ENCODE peak calls at places on chromosomes 7 and 10, in nine cellular contexts. One of them, this sample, is unnamed. For H3K36me3 and H3K27me3, the result is how much of the 10 kb centered on the place peaks cover.

GRCh38 chr7:18546576-18546975 is 51.0 kb downstream of the HDAC9 start:
- DNase-seq in lung: no peak
- DNase-seq in left lung: no peak
- DNase-seq in Caco-2: no peak
- DNase-seq in K562: no peak
- DNase-seq in fibroblast of lung: no peak
- DNase-seq in CD8-positive, alpha-beta memory T cell: no peak
- DNase-seq in H7: no peak
- DNase-seq in prostate gland: no peak
- DNase-seq in this sample: no peak

GRCh38 chr7:25716421-25716820 is 435.6 kb upstream of the NFE2L3 start:
- DNase-seq in prostate gland: no peak
- DNase-seq in K562: no peak
- DNase-seq in Caco-2: no peak
- DNase-seq in H7: no peak
- DNase-seq in fibroblast of lung: peak
- DNase-seq in left lung: no peak
- DNase-seq in lung: no peak
- DNase-seq in CD8-positive, alpha-beta memory T cell: no peak
- DNase-seq in this sample: no peak

GRCh38 chr7:67631496-67631895 is 634.9 kb downstream of the TYW1 start:
- DNase-seq in left lung: no peak
- DNase-seq in fibroblast of lung: no peak
- DNase-seq in Caco-2: no peak
- DNase-seq in prostate gland: peak
- DNase-seq in CD8-positive, alpha-beta memory T cell: no peak
- DNase-seq in K562: no peak
- DNase-seq in H7: no peak
- DNase-seq in lung: no peak
- DNase-seq in this sample: no peak

GRCh38 chr7:95951997-95952795 is 179.8 kb downstream of the DYNC1I1 start:
- DNase-seq in Caco-2: no peak
- DNase-seq in prostate gland: no peak
- DNase-seq in left lung: no peak
- DNase-seq in K562: no peak
- DNase-seq in CD8-positive, alpha-beta memory T cell: no peak
- DNase-seq in lung: no peak
- DNase-seq in H7: no peak
- DNase-seq in fibroblast of lung: no peak
- DNase-seq in this sample: no peak

GRCh38 chr10:7315906-7316305 is 94.9 kb downstream of the SFMBT2 start:
- DNase-seq in Caco-2: no peak
- DNase-seq in lung: no peak
- DNase-seq in H7: no peak
- DNase-seq in CD8-positive, alpha-beta memory T cell: no peak
- DNase-seq in fibroblast of lung: no peak
- DNase-seq in left lung: no peak
- DNase-seq in K562: no peak
- DNase-seq in prostate gland: no peak
- DNase-seq in this sample: no peak

GRCh38 chr10:108545921-108546320 is 1377.4 kb downstream of the XPNPEP1 start:
- DNase-seq in H7: no peak
- DNase-seq in prostate gland: no peak
- DNase-seq in CD8-positive, alpha-beta memory T cell: no peak
- DNase-seq in K562: no peak
- DNase-seq in fibroblast of lung: no peak
- DNase-seq in lung: no peak
- DNase-seq in Caco-2: no peak
- DNase-seq in left lung: no peak
- DNase-seq in this sample: no peak

GRCh38 chr10:119488675-119489074 is 53.8 kb downstream of the RGS10 start:
- DNase-seq in prostate gland: no peak
- DNase-seq in lung: no peak
- DNase-seq in H7: no peak
- DNase-seq in fibroblast of lung: no peak
- DNase-seq in Caco-2: no peak
- DNase-seq in left lung: no peak
- DNase-seq in CD8-positive, alpha-beta memory T cell: no peak
- DNase-seq in K562: no peak
- DNase-seq in this sample: no peak

GRCh38 chr7:12518920-12519681 is 51.4 kb upstream of the SCIN start:
- DNase-seq in K562: peak
- DNase-seq in CD8-positive, alpha-beta memory T cell: no peak
- DNase-seq in Caco-2: peak
- DNase-seq in left lung: no peak
- DNase-seq in prostate gland: no peak
- DNase-seq in H7: peak
- DNase-seq in lung: no peak
- DNase-seq in fibroblast of lung: peak
- DNase-seq in this sample: peak

GRCh38 chr7:138770904-138771303 is 26.9 kb upstream of the TMEM213 start:
- DNase-seq in H7: no peak
- DNase-seq in Caco-2: no peak
- DNase-seq in prostate gland: no peak
- DNase-seq in lung: no peak
- DNase-seq in CD8-positive, alpha-beta memory T cell: no peak
- DNase-seq in K562: no peak
- DNase-seq in fibroblast of lung: no peak
- DNase-seq in left lung: no peak
- DNase-seq in this sample: no peak

GRCh38 chr10:36391405-36391804 is 734.0 kb upstream of the ANKRD30A start:
- DNase-seq in lung: no peak
- DNase-seq in left lung: no peak
- DNase-seq in H7: no peak
- DNase-seq in CD8-positive, alpha-beta memory T cell: no peak
- DNase-seq in prostate gland: no peak
- DNase-seq in Caco-2: no peak
- DNase-seq in K562: no peak
- DNase-seq in fibroblast of lung: no peak
- DNase-seq in this sample: no peak

GRCh38 chr7:142568430-142569097 is 180.7 kb upstream of the PRSS1 start:
- DNase-seq in left lung: no peak
- DNase-seq in CD8-positive, alpha-beta memory T cell: no peak
- DNase-seq in K562: no peak
- DNase-seq in H7: no peak
- DNase-seq in lung: no peak
- DNase-seq in Caco-2: no peak
- DNase-seq in prostate gland: no peak
- DNase-seq in fibroblast of lung: peak
- DNase-seq in this sample: peak

GRCh38 chr10:101297901-101298451 is 56.0 kb upstream of the BTRC start:
- DNase-seq in K562: peak
- DNase-seq in fibroblast of lung: peak
- DNase-seq in Caco-2: peak
- DNase-seq in left lung: peak
- DNase-seq in prostate gland: peak
- DNase-seq in H7: peak
- DNase-seq in lung: peak
- DNase-seq in CD8-positive, alpha-beta memory T cell: peak
- DNase-seq in this sample: peak

GRCh38 chr10:93751074-93751572 is 6.6 kb upstream of the LGI1 start:
- DNase-seq in K562: no peak
- DNase-seq in prostate gland: no peak
- DNase-seq in Caco-2: no peak
- DNase-seq in lung: no peak
- DNase-seq in fibroblast of lung: no peak
- DNase-seq in CD8-positive, alpha-beta memory T cell: no peak
- DNase-seq in left lung: no peak
- DNase-seq in H7: no peak
- DNase-seq in this sample: no peak

GRCh38 chr7:19585761-19586160 is 123.1 kb downstream of the POLR1F start:
- DNase-seq in prostate gland: no peak
- DNase-seq in H7: no peak
- DNase-seq in Caco-2: no peak
- DNase-seq in left lung: no peak
- DNase-seq in fibroblast of lung: no peak
- DNase-seq in CD8-positive, alpha-beta memory T cell: no peak
- DNase-seq in K562: no peak
- DNase-seq in lung: no peak
- DNase-seq in this sample: no peak

GRCh38 chr7:110001254-110001938 is 1089.5 kb upstream of the LRRN3 start:
- DNase-seq in left lung: no peak
- DNase-seq in H7: no peak
- DNase-seq in Caco-2: no peak
- DNase-seq in prostate gland: no peak
- DNase-seq in CD8-positive, alpha-beta memory T cell: no peak
- DNase-seq in fibroblast of lung: no peak
- DNase-seq in lung: no peak
- DNase-seq in K562: no peak
- DNase-seq in this sample: no peak

GRCh38 chr7:30136743-30137485 is 2.1 kb downstream of the MTURN start:
- DNase-seq in H7: no peak
- DNase-seq in prostate gland: no peak
- DNase-seq in left lung: no peak
- DNase-seq in Caco-2: no peak
- DNase-seq in fibroblast of lung: no peak
- DNase-seq in K562: no peak
- DNase-seq in CD8-positive, alpha-beta memory T cell: no peak
- DNase-seq in lung: no peak
- DNase-seq in this sample: no peak

DNA sequence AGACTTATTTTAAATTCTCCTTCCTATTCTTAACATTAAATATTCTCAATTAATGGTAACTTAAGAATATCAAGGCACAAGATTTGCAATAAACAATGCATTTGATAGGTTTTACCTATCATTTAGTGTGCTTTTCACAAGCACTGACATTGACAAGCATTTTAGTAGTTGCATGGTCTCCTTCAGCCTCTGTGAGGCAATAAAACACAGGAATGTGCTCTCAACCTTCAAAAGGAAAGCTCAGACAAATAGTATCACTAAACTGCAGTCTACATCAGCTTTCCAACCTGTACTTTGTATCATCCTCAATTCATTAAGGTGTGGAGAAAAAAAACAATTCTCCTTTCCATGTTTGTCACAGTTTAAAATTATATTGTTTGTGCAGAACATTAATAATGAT is 51.1 kb upstream of the TSPAN13 start:
- DNase-seq in Caco-2: no peak
- DNase-seq in left lung: no peak
- DNase-seq in CD8-positive, alpha-beta memory T cell: no peak
- DNase-seq in K562: no peak
- DNase-seq in prostate gland: no peak
- DNase-seq in H7: no peak
- DNase-seq in lung: no peak
- DNase-seq in fibroblast of lung: no peak
- DNase-seq in this sample: no peak
- H3K36me3 ChIP-seq in Caco-2: under half
- H3K36me3 ChIP-seq in left lung: under half
- H3K36me3 ChIP-seq in CD8-positive, alpha-beta memory T cell: under half
- H3K36me3 ChIP-seq in K562: half or more
- H3K36me3 ChIP-seq in prostate gland: under half
- H3K36me3 ChIP-seq in H7: under half
- H3K36me3 ChIP-seq in lung: under half
- H3K36me3 ChIP-seq in fibroblast of lung: under half
- H3K36me3 ChIP-seq in this sample: half or more

DNA sequence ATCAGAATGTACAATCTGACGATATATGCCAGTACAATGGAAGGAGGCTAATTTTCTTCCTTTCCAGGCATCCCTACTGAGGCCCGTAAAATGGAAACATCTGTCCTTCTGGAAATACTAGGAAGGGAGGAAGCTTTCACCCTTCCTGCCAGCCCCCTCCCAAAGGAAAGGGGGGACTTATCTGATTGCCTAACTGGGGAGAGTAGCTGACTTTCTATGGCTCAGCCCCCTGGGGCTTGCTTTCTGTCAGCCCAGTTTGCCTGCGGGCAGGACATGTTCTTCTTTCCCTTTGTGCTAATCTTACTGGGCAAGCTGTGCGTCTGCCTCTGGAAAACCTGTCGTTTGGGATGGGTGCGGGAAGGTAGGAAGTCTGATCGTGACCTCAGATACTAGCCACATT is 508.9 kb downstream of the SUGCT start:
- DNase-seq in prostate gland: no peak
- DNase-seq in K562: no peak
- DNase-seq in left lung: no peak
- DNase-seq in H7: no peak
- DNase-seq in lung: no peak
- DNase-seq in fibroblast of lung: no peak
- DNase-seq in Caco-2: peak
- DNase-seq in CD8-positive, alpha-beta memory T cell: no peak
- DNase-seq in this sample: no peak
- H3K4me3 ChIP-seq in prostate gland: no peak
- H3K4me3 ChIP-seq in K562: no peak
- H3K4me3 ChIP-seq in left lung: no peak
- H3K4me3 ChIP-seq in H7: no peak
- H3K4me3 ChIP-seq in lung: no peak
- H3K4me3 ChIP-seq in fibroblast of lung: no peak
- H3K4me3 ChIP-seq in Caco-2: no peak
- H3K4me3 ChIP-seq in CD8-positive, alpha-beta memory T cell: no peak
- H3K4me3 ChIP-seq in this sample: no peak

DNA sequence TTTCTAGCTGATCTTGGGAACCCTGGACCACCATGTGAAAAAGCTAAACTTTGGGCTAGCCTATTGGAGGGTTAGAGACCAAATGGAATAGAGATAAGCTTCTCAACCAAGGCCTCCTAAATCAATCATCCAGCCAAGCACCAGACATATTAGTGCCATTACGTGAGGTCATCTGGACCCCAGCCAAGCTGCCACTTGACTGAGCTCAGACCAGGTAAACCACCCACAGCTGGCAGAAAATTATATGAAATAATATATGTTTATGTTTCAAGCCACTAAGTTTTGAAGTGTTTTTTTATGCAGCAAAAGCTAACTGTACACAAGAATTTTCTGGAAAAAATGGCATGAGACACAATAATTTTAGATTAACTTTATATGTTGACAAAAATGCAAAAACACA is 82.6 kb upstream of the PCGF5 start:
- DNase-seq in H7: no peak
- DNase-seq in CD8-positive, alpha-beta memory T cell: no peak
- DNase-seq in fibroblast of lung: no peak
- DNase-seq in lung: no peak
- DNase-seq in left lung: no peak
- DNase-seq in prostate gland: no peak
- DNase-seq in Caco-2: no peak
- DNase-seq in K562: no peak
- DNase-seq in this sample: no peak
- H3K27me3 ChIP-seq in H7: under half
- H3K27me3 ChIP-seq in CD8-positive, alpha-beta memory T cell: under half
- H3K27me3 ChIP-seq in fibroblast of lung: under half
- H3K27me3 ChIP-seq in lung: under half
- H3K27me3 ChIP-seq in left lung: under half
- H3K27me3 ChIP-seq in prostate gland: under half
- H3K27me3 ChIP-seq in Caco-2: under half
- H3K27me3 ChIP-seq in K562: under half
- H3K27me3 ChIP-seq in this sample: under half

GRCh38 chr10:68348265-68348741 is 15.6 kb upstream of the PBLD start:
- DNase-seq in CD8-positive, alpha-beta memory T cell: peak
- DNase-seq in Caco-2: peak
- DNase-seq in H7: peak
- DNase-seq in lung: no peak
- DNase-seq in left lung: no peak
- DNase-seq in fibroblast of lung: peak
- DNase-seq in K562: peak
- DNase-seq in prostate gland: no peak
- DNase-seq in this sample: peak

GRCh38 chr10:68345621-68346020 is 12.9 kb upstream of the PBLD start:
- DNase-seq in CD8-positive, alpha-beta memory T cell: no peak
- DNase-seq in lung: no peak
- DNase-seq in prostate gland: no peak
- DNase-seq in Caco-2: no peak
- DNase-seq in H7: no peak
- DNase-seq in fibroblast of lung: no peak
- DNase-seq in K562: no peak
- DNase-seq in left lung: no peak
- DNase-seq in this sample: no peak

GRCh38 chr10:68342909-68343516 is 10.3 kb upstream of the PBLD start:
- DNase-seq in lung: no peak
- DNase-seq in Caco-2: no peak
- DNase-seq in H7: no peak
- DNase-seq in fibroblast of lung: no peak
- DNase-seq in CD8-positive, alpha-beta memory T cell: no peak
- DNase-seq in K562: no peak
- DNase-seq in left lung: no peak
- DNase-seq in prostate gland: no peak
- DNase-seq in this sample: no peak

GRCh38 chr10:68346774-68347173 is 14.0 kb upstream of the PBLD start:
- DNase-seq in fibroblast of lung: no peak
- DNase-seq in prostate gland: no peak
- DNase-seq in lung: no peak
- DNase-seq in K562: no peak
- DNase-seq in H7: no peak
- DNase-seq in left lung: no peak
- DNase-seq in CD8-positive, alpha-beta memory T cell: no peak
- DNase-seq in Caco-2: no peak
- DNase-seq in this sample: no peak
- H3K36me3 ChIP-seq in fibroblast of lung: under half
- H3K36me3 ChIP-seq in prostate gland: under half
- H3K36me3 ChIP-seq in lung: under half
- H3K36me3 ChIP-seq in K562: under half
- H3K36me3 ChIP-seq in H7: under half
- H3K36me3 ChIP-seq in left lung: under half
- H3K36me3 ChIP-seq in CD8-positive, alpha-beta memory T cell: under half
- H3K36me3 ChIP-seq in Caco-2: under half
- H3K36me3 ChIP-seq in this sample: half or more

This sample was measured in MG63.